ENCODE peak calls at places on chromosomes 2 and 18, in six cellular contexts. R is H54, P is hepatic stellate cell, D is PC-3, X is neural crest cell, T is HT-29. G is an unnamed sample.

GRCh38 chr2:196101325-196101981 is 32.8 kb upstream of the DNAH7 start:
- DNase-seq in R (no peak), P (peak), D (no peak), X (no peak), T (no peak), G (peak)

GRCh38 chr2:222100704-222101103 is 198.1 kb downstream of the PAX3 start:
- DNase-seq in R (no peak), P (no peak), D (no peak), X (no peak), T (no peak), G (no peak)

GRCh38 chr2:193824474-193824873 is 1629.7 kb upstream of the TMEFF2 start:
- DNase-seq in R (no peak), P (no peak), D (peak), X (no peak), T (no peak), G (no peak)

GRCh38 chr2:145277922-145278321 is 758.0 kb upstream of the ZEB2 start:
- DNase-seq in R (no peak), P (peak), D (peak), X (no peak), T (no peak), G (no peak)

GRCh38 chr2:143426296-143426695 is 297.1 kb downstream of the ARHGAP15 start:
- DNase-seq in R (peak), P (peak), D (peak), X (no peak), T (no peak), G (no peak)

GRCh38 chr2:146666336-146666735 is 1178.5 kb upstream of the ACVR2A start:
- DNase-seq in R (no peak), P (no peak), D (peak), X (no peak), T (peak), G (no peak)

GRCh38 chr2:51505533-51505932 is 473.6 kb upstream of the NRXN1 start:
- DNase-seq in R (no peak), P (no peak), D (peak), X (no peak), T (peak), G (no peak)

GRCh38 chr2:8642332-8643078 is 39.4 kb upstream of the ID2 start:
- DNase-seq in R (no peak), P (no peak), D (no peak), X (no peak), T (no peak), G (no peak)

GRCh38 chr18:26350961-26351360 is 124.7 kb downstream of the TAF4B start:
- DNase-seq in R (no peak), P (no peak), D (no peak), X (no peak), T (no peak), G (no peak)